ENCODE peak calls at places on chromosomes 7 and 10, in ten cellular contexts. W is AG08395; H is A549; U is T follicular helper cell; R is CD4-positive, alpha-beta T cell; J is B cell; C is OCI-M1; N is colonic mucosa; K is left cardiac atrium; O is kidney tubule cell. F is an unnamed sample.

GRCh38 chr7:147400221-147400689 is 1190.3 kb upstream of the C7orf33 start:
- DNase-seq in W (peak), H (no peak), U (no peak), R (no peak), J (no peak), C (no peak), N (no peak), K (no peak), O (peak), F (no peak)

GRCh38 chr7:149310113-149310836 is 48.3 kb downstream of the ZNF783 start:
- DNase-seq in W (peak), H (peak), U (no peak), R (no peak), J (no peak), C (peak), N (no peak), K (no peak), O (peak), F (no peak)

GRCh38 chr10:125161570-125162139 is 1.3 kb upstream of the CTBP2 start:
- DNase-seq in W (peak), H (no peak), U (no peak), R (no peak), J (no peak), C (no peak), N (no peak), K (no peak), O (no peak), F (no peak)

GRCh38 chr7:88169717-88170320 is 50.0 kb downstream of the SRI start:
- DNase-seq in W (peak), H (peak), U (no peak), R (no peak), J (no peak), C (peak), N (no peak), K (no peak), O (peak), F (no peak)

GRCh38 chr10:115624448-115624847 is 531.3 kb downstream of the ATRNL1 start:
- DNase-seq in W (peak), H (no peak), U (no peak), R (no peak), J (no peak), C (no peak), N (no peak), K (no peak), O (peak), F (no peak)

GRCh38 chr7:45662018-45662417 is 87.8 kb downstream of the ADCY1 start:
- DNase-seq in W (no peak), H (no peak), U (no peak), R (no peak), J (no peak), C (no peak), N (peak), K (no peak), O (no peak), F (no peak)

GRCh38 chr7:121057878-121058277 is 69.4 kb downstream of the CPED1 start:
- DNase-seq in W (no peak), H (no peak), U (no peak), R (no peak), J (no peak), C (no peak), N (no peak), K (no peak), O (no peak), F (no peak)

GRCh38 chr10:98242823-98243222 is 25.2 kb downstream of the LOXL4 start:
- DNase-seq in W (peak), H (no peak), U (no peak), R (no peak), J (no peak), C (peak), N (no peak), K (no peak), O (peak), F (no peak)

GRCh38 chr10:17061418-17061817 is 68.2 kb downstream of the CUBN start:
- DNase-seq in W (no peak), H (no peak), U (no peak), R (no peak), J (no peak), C (no peak), N (no peak), K (no peak), O (peak), F (no peak)

GRCh38 chr7:36949711-36950600 is 225.7 kb upstream of the AOAH start:
- DNase-seq in W (no peak), H (no peak), U (no peak), R (no peak), J (no peak), C (peak), N (peak), K (no peak), O (no peak), F (no peak)

GRCh38 chr7:29471444-29472138 is 92.0 kb upstream of the PRR15 start:
- DNase-seq in W (no peak), H (no peak), U (no peak), R (no peak), J (no peak), C (no peak), N (peak), K (no peak), O (peak), F (no peak)

GRCh38 chr7:30308392-30308791 is 24.0 kb downstream of the ZNRF2 start:
- DNase-seq in W (no peak), H (no peak), U (no peak), R (no peak), J (no peak), C (peak), N (no peak), K (no peak), O (peak), F (no peak)

GRCh38 chr7:101308245-101309085 is 13.1 kb downstream of the IFT22 start:
- DNase-seq in W (no peak), H (peak), U (no peak), R (peak), J (peak), C (peak), N (peak), K (peak), O (peak), F (peak)

GRCh38 chr7:28481131-28481926 is 69.0 kb downstream of the CREB5 start:
- DNase-seq in W (no peak), H (no peak), U (no peak), R (no peak), J (no peak), C (no peak), N (no peak), K (no peak), O (no peak), F (no peak)

GRCh38 chr7:1705339-1705738 is 35.3 kb downstream of the ELFN1 start:
- DNase-seq in W (no peak), H (no peak), U (no peak), R (no peak), J (no peak), C (no peak), N (no peak), K (no peak), O (no peak), F (no peak)

GRCh38 chr10:28763471-28763870 is 86.2 kb downstream of the BAMBI start:
- DNase-seq in W (no peak), H (no peak), U (no peak), R (no peak), J (no peak), C (no peak), N (no peak), K (no peak), O (peak), F (no peak)

GRCh38 chr7:70694909-70695803 is 436.8 kb upstream of the GALNT17 start:
- DNase-seq in W (peak), H (no peak), U (no peak), R (no peak), J (no peak), C (no peak), N (peak), K (peak), O (peak), F (no peak)

GRCh38 chr10:103660364-103661197 is 167.1 kb downstream of the NEURL1 start:
- DNase-seq in W (no peak), H (no peak), U (no peak), R (no peak), J (no peak), C (peak), N (no peak), K (peak), O (peak), F (no peak)

GRCh38 chr7:157675427-157675930 is 338.7 kb downstream of the DNAJB6 start:
- DNase-seq in W (no peak), H (no peak), U (no peak), R (no peak), J (no peak), C (no peak), N (no peak), K (no peak), O (no peak), F (no peak)

GRCh38 chr7:30224511-30225031 is 59.8 kb upstream of the ZNRF2 start:
- DNase-seq in W (peak), H (no peak), U (no peak), R (no peak), J (no peak), C (peak), N (no peak), K (no peak), O (peak), F (no peak)